ENCODE peak calls at places on chromosomes 12 and 14, in five cellular contexts. N, V, C, M and I are unnamed samples. For H3K4me1, the result is how much of the 10 kb centered on the place peaks cover.

GRCh38 chr14:57845802-57846531 is 19.9 kb downstream of the SLC35F4 start:
- DNase-seq in C (no peak), V (no peak), M (no peak), N (no peak), I (no peak)

GRCh38 chr12:10214131-10214876 is 1.6 kb downstream of the GABARAPL1 start:
- DNase-seq in N (no peak), V (no peak), C (no peak), M (no peak), I (no peak)

GRCh38 chr14:21940887-21941855 is 267.6 kb upstream of the OR4E1 start:
- DNase-seq in C (no peak), V (no peak), N (peak), M (no peak), I (no peak)

GRCh38 chr12:113469893-113470743 is 1.6 kb downstream of the LHX5 start:
- DNase-seq in M (no peak), C (no peak), N (no peak), V (no peak), I (no peak)

GRCh38 chr12:122031342-122032216 is 9.9 kb downstream of the BCL7A start:
- DNase-seq in N (no peak), V (peak), M (no peak), C (peak), I (no peak)

GRCh38 chr14:75418779-75419768 is 8.7 kb upstream of the JDP2 start:
- DNase-seq in C (peak), V (peak), M (no peak), N (peak), I (no peak)

GRCh38 chr12:115209230-115209629 is 525.3 kb upstream of the TBX3 start:
- DNase-seq in N (no peak), M (no peak), V (no peak), C (no peak), I (no peak)

GRCh38 chr12:26018926-26019325 is 60.4 kb downstream of the RASSF8 start:
- DNase-seq in V (no peak), C (no peak), N (no peak), M (no peak), I (no peak)

GRCh38 chr12:22919883-22920282 is 294.9 kb downstream of the ETNK1 start:
- DNase-seq in N (no peak), M (no peak), V (no peak), C (no peak), I (no peak)

GRCh38 chr12:26473291-26473690 is 277.9 kb downstream of the SSPN start:
- DNase-seq in M (no peak), C (no peak), V (no peak), N (no peak), I (no peak)

GRCh38 chr12:24861751-24862575 is 86.9 kb downstream of the BCAT1 start:
- DNase-seq in C (no peak), M (no peak), N (no peak), V (no peak), I (no peak)

GRCh38 chr12:109488051-109488665 is 10.7 kb downstream of the UBE3B start:
- DNase-seq in N (no peak), C (no peak), M (no peak), V (no peak), I (no peak)

GRCh38 chr12:93603762-93604161 is 31.3 kb downstream of the SOCS2 start:
- DNase-seq in M (no peak), C (no peak), V (no peak), N (no peak), I (no peak)
- TF ChIP-seq POLR2A in M (no peak), C (no peak), V (no peak), N (no peak), I (no peak)

GRCh38 chr14:23154876-23155587 is 28.4 kb downstream of the SLC7A8 start:
- DNase-seq in N (no peak), C (no peak), V (peak), M (peak), I (peak)
- TF ChIP-seq POLR2AphosphoS5 in N (no peak), C (no peak), V (peak), M (peak), I (peak)

GRCh38 chr14:24136684-24137528 is 912 bp downstream of the PSME1 start:
- DNase-seq in M (no peak), C (no peak), V (no peak), N (no peak), I (no peak)
- H3K4me1 ChIP-seq in M (under half), C (under half), V (half or more), N (under half), I (under half)

DNA sequence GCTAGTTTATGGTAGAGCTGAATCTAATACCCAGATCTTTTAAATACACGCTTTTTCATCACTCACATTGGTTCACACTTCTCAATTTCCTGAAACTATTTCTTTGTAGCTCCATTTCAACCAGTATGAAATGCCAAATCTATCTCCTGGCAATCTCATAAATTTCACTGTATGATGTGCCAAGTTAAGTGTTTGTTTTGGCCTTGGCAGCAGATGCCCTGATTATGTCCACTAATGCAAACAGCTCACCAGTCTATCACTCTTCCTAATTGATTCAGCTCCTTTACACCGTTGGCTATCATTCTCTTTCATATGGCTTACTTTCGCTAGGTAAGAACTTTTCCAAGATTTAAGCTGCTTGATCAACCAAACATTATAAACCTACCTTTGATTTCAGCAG is 58.6 kb downstream of the ZFC3H1 start:
- DNase-seq in V (no peak), M (no peak), N (no peak), C (no peak), I (no peak)
- TF ChIP-seq POLR2A in V (no peak), M (no peak), N (no peak), C (no peak), I (no peak)

GRCh38 chr14:104973215-104974145 is 4.7 kb downstream of the AHNAK2 start:
- DNase-seq in N (peak), C (peak), M (peak), V (peak), I (no peak)
- TF ChIP-seq POLR2AphosphoS5 in N (peak), C (no peak), M (peak), V (peak), I (peak)

DNA sequence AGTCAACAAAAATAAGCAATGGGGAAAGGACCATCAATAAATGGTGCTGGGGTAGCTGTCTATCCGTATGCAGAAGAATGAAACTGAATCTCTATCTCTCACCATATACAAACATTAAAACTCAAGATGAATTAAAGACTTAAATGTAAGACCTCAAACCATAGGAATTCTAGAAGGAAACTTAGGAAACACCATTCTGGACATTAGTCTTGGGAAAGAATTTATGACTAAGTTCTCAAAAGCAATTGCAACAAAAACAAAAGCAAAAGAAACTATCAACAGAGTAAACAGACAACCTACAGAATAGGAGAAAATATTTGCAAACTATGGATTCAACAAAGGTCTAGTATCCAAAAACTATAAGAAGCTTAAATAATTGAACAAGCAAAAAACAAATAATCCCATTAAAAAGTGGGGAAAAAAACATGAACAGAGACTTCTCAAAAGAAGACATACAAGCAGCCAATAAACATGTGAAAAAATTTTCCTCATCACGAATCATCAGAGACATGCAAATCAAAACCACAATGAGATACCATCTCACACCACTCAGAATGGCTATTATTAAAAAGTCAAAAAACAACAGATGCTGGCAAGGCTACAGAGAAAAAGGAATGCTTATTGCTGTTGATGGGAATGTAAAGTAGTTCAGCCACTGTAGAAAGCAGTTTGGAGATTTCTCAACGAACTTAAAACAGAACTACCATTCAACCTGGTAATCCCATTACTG is 266.1 kb upstream of the DAAM1 start:
- DNase-seq in V (no peak), C (no peak), M (no peak), N (no peak), I (no peak)
- H3K4me1 ChIP-seq in V (under half), C (under half), M (under half), N (under half), I (under half)

GRCh38 chr14:100825691-100826331 is at the start of gene MEG3:
- DNase-seq in N (no peak), C (no peak), M (peak), V (no peak), I (no peak)
- TF ChIP-seq POLR2A in N (no peak), C (no peak), M (peak), V (no peak), I (peak)